ENCODE peak calls at places on chromosomes 2 and 18, in nine cellular contexts. One of them, this sample, is unnamed.

GRCh38 chr2:88827821-88828220 is 136.3 kb downstream of the RPIA start:
- DNase-seq in heart right ventricle: no peak
- DNase-seq in stomach: no peak
- DNase-seq in adrenal gland: no peak
- DNase-seq in GM12864: no peak
- DNase-seq in esophagus muscularis mucosa: no peak
- DNase-seq in neural crest cell: no peak
- DNase-seq in Calu3: no peak
- DNase-seq in MCF 10A: no peak
- DNase-seq in this sample: no peak

GRCh38 chr2:68319397-68320117 is at the start of gene CNRIP1:
- DNase-seq in heart right ventricle: peak
- DNase-seq in stomach: peak
- DNase-seq in adrenal gland: peak
- DNase-seq in GM12864: no peak
- DNase-seq in esophagus muscularis mucosa: peak
- DNase-seq in neural crest cell: peak
- DNase-seq in Calu3: no peak
- DNase-seq in MCF 10A: peak
- DNase-seq in this sample: peak

GRCh38 chr18:56575819-56576663 is 62.4 kb downstream of the TXNL1 start:
- DNase-seq in heart right ventricle: no peak
- DNase-seq in stomach: no peak
- DNase-seq in adrenal gland: no peak
- DNase-seq in GM12864: peak
- DNase-seq in esophagus muscularis mucosa: no peak
- DNase-seq in neural crest cell: peak
- DNase-seq in Calu3: peak
- DNase-seq in MCF 10A: peak
- DNase-seq in this sample: no peak

GRCh38 chr2:194826241-194826640 is 830.8 kb upstream of the SLC39A10 start:
- DNase-seq in heart right ventricle: no peak
- DNase-seq in stomach: no peak
- DNase-seq in adrenal gland: no peak
- DNase-seq in GM12864: no peak
- DNase-seq in esophagus muscularis mucosa: no peak
- DNase-seq in neural crest cell: no peak
- DNase-seq in Calu3: no peak
- DNase-seq in MCF 10A: no peak
- DNase-seq in this sample: no peak

GRCh38 chr2:225893151-225893550 is 493.6 kb downstream of the NYAP2 start:
- DNase-seq in heart right ventricle: no peak
- DNase-seq in stomach: no peak
- DNase-seq in adrenal gland: peak
- DNase-seq in GM12864: no peak
- DNase-seq in esophagus muscularis mucosa: no peak
- DNase-seq in neural crest cell: no peak
- DNase-seq in Calu3: no peak
- DNase-seq in MCF 10A: no peak
- DNase-seq in this sample: no peak

GRCh38 chr2:105325389-105325963 is 4.1 kb downstream of the TGFBRAP1 start:
- DNase-seq in heart right ventricle: no peak
- DNase-seq in stomach: no peak
- DNase-seq in adrenal gland: no peak
- DNase-seq in GM12864: no peak
- DNase-seq in esophagus muscularis mucosa: no peak
- DNase-seq in neural crest cell: no peak
- DNase-seq in Calu3: no peak
- DNase-seq in MCF 10A: no peak
- DNase-seq in this sample: no peak

GRCh38 chr2:9549420-9549819 is 6.2 kb downstream of the ADAM17 start:
- DNase-seq in heart right ventricle: no peak
- DNase-seq in stomach: no peak
- DNase-seq in adrenal gland: no peak
- DNase-seq in GM12864: no peak
- DNase-seq in esophagus muscularis mucosa: no peak
- DNase-seq in neural crest cell: no peak
- DNase-seq in Calu3: no peak
- DNase-seq in MCF 10A: no peak
- DNase-seq in this sample: no peak

GRCh38 chr2:189772212-189772611 is 9.6 kb upstream of the OSGEPL1 start:
- DNase-seq in heart right ventricle: no peak
- DNase-seq in stomach: no peak
- DNase-seq in adrenal gland: no peak
- DNase-seq in GM12864: no peak
- DNase-seq in esophagus muscularis mucosa: no peak
- DNase-seq in neural crest cell: no peak
- DNase-seq in Calu3: no peak
- DNase-seq in MCF 10A: no peak
- DNase-seq in this sample: no peak

GRCh38 chr2:227433171-227433570 is 38.8 kb upstream of the AGFG1 start:
- DNase-seq in heart right ventricle: no peak
- DNase-seq in stomach: no peak
- DNase-seq in adrenal gland: no peak
- DNase-seq in GM12864: no peak
- DNase-seq in esophagus muscularis mucosa: no peak
- DNase-seq in neural crest cell: no peak
- DNase-seq in Calu3: no peak
- DNase-seq in MCF 10A: no peak
- DNase-seq in this sample: no peak

GRCh38 chr2:149720615-149721014 is 133.0 kb upstream of the MMADHC start:
- DNase-seq in heart right ventricle: peak
- DNase-seq in stomach: no peak
- DNase-seq in adrenal gland: no peak
- DNase-seq in GM12864: no peak
- DNase-seq in esophagus muscularis mucosa: no peak
- DNase-seq in neural crest cell: no peak
- DNase-seq in Calu3: no peak
- DNase-seq in MCF 10A: no peak
- DNase-seq in this sample: no peak

GRCh38 chr2:238742066-238742465 is 105.8 kb upstream of the TWIST2 start:
- DNase-seq in heart right ventricle: no peak
- DNase-seq in stomach: no peak
- DNase-seq in adrenal gland: no peak
- DNase-seq in GM12864: no peak
- DNase-seq in esophagus muscularis mucosa: no peak
- DNase-seq in neural crest cell: no peak
- DNase-seq in Calu3: no peak
- DNase-seq in MCF 10A: no peak
- DNase-seq in this sample: no peak

GRCh38 chr2:226187601-226188000 is 612.0 kb downstream of the IRS1 start:
- DNase-seq in heart right ventricle: no peak
- DNase-seq in stomach: no peak
- DNase-seq in adrenal gland: no peak
- DNase-seq in GM12864: no peak
- DNase-seq in esophagus muscularis mucosa: no peak
- DNase-seq in neural crest cell: no peak
- DNase-seq in Calu3: no peak
- DNase-seq in MCF 10A: no peak
- DNase-seq in this sample: no peak

GRCh38 chr2:109349555-109350430 is 220.8 kb downstream of the SH3RF3 start:
- DNase-seq in heart right ventricle: no peak
- DNase-seq in stomach: peak
- DNase-seq in adrenal gland: no peak
- DNase-seq in GM12864: no peak
- DNase-seq in esophagus muscularis mucosa: peak
- DNase-seq in neural crest cell: no peak
- DNase-seq in Calu3: no peak
- DNase-seq in MCF 10A: no peak
- DNase-seq in this sample: peak
- TF ChIP-seq CTCF in heart right ventricle: no peak
- TF ChIP-seq CTCF in stomach: no peak
- TF ChIP-seq CTCF in adrenal gland: peak
- TF ChIP-seq CTCF in GM12864: no peak
- TF ChIP-seq CTCF in esophagus muscularis mucosa: no peak
- TF ChIP-seq CTCF in neural crest cell: no peak
- TF ChIP-seq CTCF in Calu3: no peak
- TF ChIP-seq CTCF in MCF 10A: no peak
- TF ChIP-seq CTCF in this sample: peak

GRCh38 chr2:206349375-206349774 is 74.9 kb downstream of the ZDBF2 start:
- DNase-seq in heart right ventricle: no peak
- DNase-seq in stomach: no peak
- DNase-seq in adrenal gland: no peak
- DNase-seq in GM12864: no peak
- DNase-seq in esophagus muscularis mucosa: no peak
- DNase-seq in neural crest cell: no peak
- DNase-seq in Calu3: no peak
- DNase-seq in MCF 10A: no peak
- DNase-seq in this sample: no peak
- TF ChIP-seq CTCF in heart right ventricle: no peak
- TF ChIP-seq CTCF in stomach: no peak
- TF ChIP-seq CTCF in adrenal gland: no peak
- TF ChIP-seq CTCF in GM12864: no peak
- TF ChIP-seq CTCF in esophagus muscularis mucosa: no peak
- TF ChIP-seq CTCF in neural crest cell: no peak
- TF ChIP-seq CTCF in Calu3: no peak
- TF ChIP-seq CTCF in MCF 10A: no peak
- TF ChIP-seq CTCF in this sample: no peak

DNA sequence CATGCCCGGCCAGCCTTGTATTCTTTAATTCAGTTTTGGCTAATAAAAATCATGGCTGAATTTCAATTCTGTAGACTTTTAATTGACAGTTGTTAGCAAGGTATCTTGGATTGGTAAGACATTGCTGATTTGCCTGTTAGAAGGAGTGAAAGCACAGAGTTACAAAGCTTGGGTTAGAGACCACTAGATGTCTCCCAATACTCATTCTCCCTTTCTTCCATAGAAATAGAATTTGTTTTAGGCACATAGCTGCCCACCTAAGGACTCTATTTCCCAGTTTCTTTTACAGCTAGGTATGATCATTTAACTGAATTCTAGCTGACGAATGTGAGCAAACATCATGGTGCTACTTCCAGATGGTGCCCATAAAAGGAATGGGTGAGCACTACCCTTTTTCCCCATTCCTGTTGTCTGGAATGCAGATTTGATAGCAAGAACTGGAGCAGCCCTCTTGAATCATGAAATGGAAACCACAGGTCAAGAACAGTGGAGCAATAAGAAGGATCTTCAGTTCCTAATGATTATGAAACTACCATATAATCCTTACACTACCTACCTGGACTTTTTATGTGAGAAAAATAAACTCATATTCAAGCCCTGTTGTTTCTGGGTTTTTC is 17.5 kb downstream of the PECR start:
- DNase-seq in heart right ventricle: no peak
- DNase-seq in stomach: no peak
- DNase-seq in adrenal gland: no peak
- DNase-seq in GM12864: no peak
- DNase-seq in esophagus muscularis mucosa: no peak
- DNase-seq in neural crest cell: no peak
- DNase-seq in Calu3: no peak
- DNase-seq in MCF 10A: no peak
- DNase-seq in this sample: no peak
- TF ChIP-seq CTCF in heart right ventricle: peak
- TF ChIP-seq CTCF in stomach: no peak
- TF ChIP-seq CTCF in adrenal gland: no peak
- TF ChIP-seq CTCF in GM12864: no peak
- TF ChIP-seq CTCF in esophagus muscularis mucosa: no peak
- TF ChIP-seq CTCF in neural crest cell: peak
- TF ChIP-seq CTCF in Calu3: no peak
- TF ChIP-seq CTCF in MCF 10A: no peak
- TF ChIP-seq CTCF in this sample: peak

GRCh38 chr2:153946036-153946435 is 74.3 kb downstream of the GALNT13 start:
- DNase-seq in heart right ventricle: no peak
- DNase-seq in stomach: no peak
- DNase-seq in adrenal gland: no peak
- DNase-seq in GM12864: no peak
- DNase-seq in esophagus muscularis mucosa: no peak
- DNase-seq in neural crest cell: no peak
- DNase-seq in Calu3: no peak
- DNase-seq in MCF 10A: no peak
- DNase-seq in this sample: no peak
- TF ChIP-seq CTCF in heart right ventricle: no peak
- TF ChIP-seq CTCF in stomach: no peak
- TF ChIP-seq CTCF in adrenal gland: no peak
- TF ChIP-seq CTCF in GM12864: no peak
- TF ChIP-seq CTCF in esophagus muscularis mucosa: no peak
- TF ChIP-seq CTCF in neural crest cell: no peak
- TF ChIP-seq CTCF in Calu3: no peak
- TF ChIP-seq CTCF in MCF 10A: no peak
- TF ChIP-seq CTCF in this sample: no peak

This sample was measured in type B pancreatic cell.